ENCODE peak calls at places on chromosomes 6 and 20, in eight cellular contexts. P is heart right ventricle, W is sigmoid colon, F is ovary, S is fibroblast of lung, V is mammary epithelial cell, M is adrenal gland, L is heart left ventricle. G is an unnamed sample. For H3K4me1, the result is how much of the 10 kb centered on the place peaks cover.

GRCh38 chr6:18035330-18035854 is 48.0 kb upstream of the KIF13A start:
- DNase-seq in P (no peak), W (no peak), F (no peak), S (no peak), V (no peak), M (no peak), L (no peak), G (no peak)

GRCh38 chr20:10171864-10172751 is 46.5 kb upstream of the SNAP25 start:
- DNase-seq in P (no peak), W (peak), F (peak), S (peak), V (peak), M (peak), L (no peak), G (peak)

GRCh38 chr20:51456511-51457280 is 85.8 kb downstream of the NFATC2 start:
- DNase-seq in P (peak), W (peak), F (peak), S (peak), V (peak), M (peak), L (peak), G (peak)

GRCh38 chr6:101398716-101399626 is 5.5 kb downstream of the GRIK2 start:
- DNase-seq in P (no peak), W (no peak), F (no peak), S (peak), V (no peak), M (no peak), L (no peak), G (no peak)

GRCh38 chr6:45709834-45710233 is 305.8 kb downstream of the CLIC5 start:
- DNase-seq in P (no peak), W (no peak), F (no peak), S (no peak), V (no peak), M (no peak), L (no peak), G (no peak)

GRCh38 chr6:125529061-125529460 is 220.4 kb upstream of the HEY2 start:
- DNase-seq in P (no peak), W (no peak), F (no peak), S (no peak), V (no peak), M (no peak), L (no peak), G (no peak)

GRCh38 chr20:15297059-15297875 is 959.9 kb upstream of the FLRT3 start:
- DNase-seq in P (no peak), W (no peak), F (no peak), S (no peak), V (peak), M (no peak), L (no peak), G (no peak)

GRCh38 chr6:19368511-19368910 is 468.7 kb upstream of the ID4 start:
- DNase-seq in P (no peak), W (no peak), F (no peak), S (peak), V (peak), M (no peak), L (no peak), G (no peak)

GRCh38 chr6:137389150-137389664 is 105.0 kb downstream of the OLIG3 start:
- DNase-seq in P (no peak), W (no peak), F (no peak), S (no peak), V (peak), M (peak), L (no peak), G (no peak)

GRCh38 chr6:19839788-19840187 is 2.6 kb downstream of the ID4 start:
- DNase-seq in P (no peak), W (no peak), F (no peak), S (no peak), V (no peak), M (no peak), L (no peak), G (no peak)

GRCh38 chr6:47111685-47112084 is 69.6 kb upstream of the ADGRF1 start:
- DNase-seq in P (no peak), W (no peak), F (no peak), S (peak), V (peak), M (no peak), L (no peak), G (no peak)

GRCh38 chr6:39314273-39314790 is at the start of gene KCNK17:
- DNase-seq in P (no peak), W (no peak), F (no peak), S (no peak), V (no peak), M (no peak), L (no peak), G (no peak)

GRCh38 chr20:36017034-36017951 is 48.9 kb downstream of the CNBD2 start:
- DNase-seq in P (peak), W (no peak), F (peak), S (peak), V (no peak), M (no peak), L (peak), G (peak)

GRCh38 chr20:4904127-4904860 is 97.0 kb downstream of the SLC23A2 start:
- DNase-seq in P (no peak), W (no peak), F (no peak), S (no peak), V (no peak), M (no peak), L (no peak), G (no peak)

GRCh38 chr20:53149184-53149651 is 177.1 kb downstream of the TSHZ2 start:
- DNase-seq in P (no peak), W (no peak), F (no peak), S (peak), V (no peak), M (no peak), L (no peak), G (no peak)
- TF ChIP-seq CTCF in P (no peak), W (no peak), F (no peak), S (no peak), V (no peak), M (no peak), L (no peak), G (no peak)

GRCh38 chr6:96520039-96520850 is 1.4 kb upstream of the UFL1 start:
- DNase-seq in P (no peak), W (no peak), F (no peak), S (peak), V (peak), M (peak), L (no peak), G (no peak)
- H3K4me3 ChIP-seq in P (peak), W (peak), F (peak), S (peak), V (peak), M (no peak), L (peak), G (peak)

GRCh38 chr6:148967546-148967945 is 220.7 kb downstream of the UST start:
- DNase-seq in P (no peak), W (no peak), F (no peak), S (no peak), V (no peak), M (no peak), L (no peak), G (no peak)

GRCh38 chr6:148971027-148971927 is 224.4 kb downstream of the UST start:
- DNase-seq in P (no peak), W (no peak), F (no peak), S (peak), V (no peak), M (no peak), L (no peak), G (no peak)

GRCh38 chr6:148969679-148970078 is 222.8 kb downstream of the UST start:
- DNase-seq in P (peak), W (peak), F (no peak), S (peak), V (no peak), M (no peak), L (no peak), G (no peak)

GRCh38 chr6:148968636-148969270 is 221.9 kb downstream of the UST start:
- DNase-seq in P (no peak), W (no peak), F (no peak), S (peak), V (no peak), M (no peak), L (no peak), G (no peak)

DNA sequence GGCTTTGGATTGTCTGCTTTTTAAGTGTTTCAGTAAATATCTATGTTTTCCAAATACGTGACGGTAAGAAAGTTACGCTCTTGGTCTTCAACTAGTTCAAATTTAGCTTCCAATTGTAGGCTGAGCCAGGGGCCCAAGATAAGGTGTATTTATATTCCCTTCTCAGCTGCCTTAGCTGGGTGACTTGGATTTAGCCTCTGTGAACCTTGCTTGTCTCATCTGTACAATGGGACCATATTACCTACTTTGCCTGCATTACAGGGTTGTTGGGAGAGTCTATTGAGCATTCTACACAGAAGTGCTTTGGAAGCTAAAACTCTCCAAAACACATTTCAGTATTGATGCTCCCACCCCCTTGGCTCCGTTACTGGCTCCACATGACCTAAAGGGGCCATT is 222.4 kb downstream of the UST start:
- DNase-seq in P (no peak), W (no peak), F (no peak), S (no peak), V (no peak), M (no peak), L (no peak), G (no peak)
- H3K4me1 ChIP-seq in P (under half), W (under half), F (under half), S (under half), V (under half), M (under half), L (under half), G (under half)

GRCh38 chr6:81838031-81838430 is 85.5 kb upstream of the TENT5A start:
- DNase-seq in P (no peak), W (no peak), F (no peak), S (peak), V (no peak), M (no peak), L (no peak), G (no peak)

GRCh38 chr6:81838724-81839425 is 86.4 kb upstream of the TENT5A start:
- DNase-seq in P (no peak), W (no peak), F (no peak), S (no peak), V (no peak), M (no peak), L (no peak), G (no peak)

GRCh38 chr6:81831274-81831673 is 78.8 kb upstream of the TENT5A start:
- DNase-seq in P (no peak), W (no peak), F (no peak), S (no peak), V (no peak), M (no peak), L (no peak), G (no peak)

GRCh38 chr6:81832304-81832703 is 79.8 kb upstream of the TENT5A start:
- DNase-seq in P (no peak), W (no peak), F (no peak), S (no peak), V (no peak), M (no peak), L (no peak), G (no peak)

GRCh38 chr6:81834141-81834621 is 81.7 kb upstream of the TENT5A start:
- DNase-seq in P (peak), W (no peak), F (peak), S (peak), V (no peak), M (peak), L (peak), G (peak)
- TF ChIP-seq CTCF in P (peak), W (no peak), F (no peak), S (no peak), V (no peak), M (no peak), L (no peak), G (no peak)

DNA sequence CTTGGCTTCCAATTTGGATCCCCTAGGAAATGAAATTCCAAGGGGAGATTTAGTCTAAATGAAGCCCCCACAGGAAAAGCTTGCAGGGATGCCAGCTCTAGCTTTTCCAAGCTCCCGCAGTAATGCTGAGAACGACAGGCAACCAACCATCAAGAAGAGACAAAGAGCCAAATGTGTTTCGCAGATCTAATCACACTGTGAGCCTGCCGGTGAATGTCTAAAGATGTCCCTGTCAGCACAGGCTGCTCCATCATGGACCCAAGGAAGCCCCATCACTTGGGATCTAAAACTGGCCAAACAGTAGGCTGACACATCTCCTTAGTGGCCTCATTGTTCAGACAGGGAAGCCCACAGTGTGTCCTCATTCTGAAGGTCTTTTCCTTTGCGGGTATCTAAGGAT is 230.0 kb downstream of the HIVEP2 start:
- DNase-seq in P (no peak), W (no peak), F (no peak), S (no peak), V (no peak), M (no peak), L (no peak), G (no peak)
- H3K4me3 ChIP-seq in P (no peak), W (no peak), F (no peak), S (no peak), V (no peak), M (no peak), L (no peak), G (no peak)

G was measured in ascending aorta.